ENCODE peak calls at places on chromosomes 3 and 15, in five cellular contexts. One of them, this sample, is unnamed.
A peak's percentile ranks its signal among the peaks of the same experiment; 100 is the strongest.

GRCh38 chr15:42547926-42548257 is 701 bp downstream of the LRRC57 start:
- DNase-seq in thoracic aorta: no peak
- DNase-seq in IMR-90: peak; percentile 55
- DNase-seq in mammary epithelial cell: no peak
- DNase-seq in hepatocyte: no peak
- DNase-seq in this sample: no peak

GRCh38 chr15:79130535-79131130 is 40.1 kb upstream of the RASGRF1 start:
- DNase-seq in hepatocyte: no peak
- DNase-seq in thoracic aorta: no peak
- DNase-seq in mammary epithelial cell: no peak
- DNase-seq in IMR-90: no peak
- DNase-seq in this sample: no peak

GRCh38 chr15:90002428-90002844 is 1.3 kb downstream of the ZNF710 start:
- DNase-seq in mammary epithelial cell: peak; percentile 56
- DNase-seq in thoracic aorta: no peak
- DNase-seq in IMR-90: peak; percentile 46
- DNase-seq in hepatocyte: peak; percentile 62
- DNase-seq in this sample: no peak

GRCh38 chr3:165837801-165838200 is 578 bp upstream of the BCHE start:
- DNase-seq in thoracic aorta: no peak
- DNase-seq in hepatocyte: no peak
- DNase-seq in mammary epithelial cell: no peak
- DNase-seq in IMR-90: no peak
- DNase-seq in this sample: no peak

GRCh38 chr3:23810342-23811116 is 4.8 kb downstream of the UBE2E1 start:
- DNase-seq in IMR-90: no peak
- DNase-seq in mammary epithelial cell: peak; percentile 19
- DNase-seq in hepatocyte: peak; percentile 74
- DNase-seq in thoracic aorta: no peak
- DNase-seq in this sample: no peak

GRCh38 chr3:120762575-120762974 is 20.0 kb downstream of the GTF2E1 start:
- DNase-seq in IMR-90: peak; percentile 68
- DNase-seq in thoracic aorta: no peak
- DNase-seq in mammary epithelial cell: no peak
- DNase-seq in hepatocyte: no peak
- DNase-seq in this sample: no peak

GRCh38 chr3:38549486-38549885 is 53.3 kb downstream of the EXOG start:
- DNase-seq in hepatocyte: no peak
- DNase-seq in thoracic aorta: no peak
- DNase-seq in IMR-90: no peak
- DNase-seq in mammary epithelial cell: no peak
- DNase-seq in this sample: no peak

GRCh38 chr15:100903191-100903590 is 16.0 kb upstream of the LRRK1 start:
- DNase-seq in hepatocyte: no peak
- DNase-seq in IMR-90: no peak
- DNase-seq in thoracic aorta: no peak
- DNase-seq in mammary epithelial cell: no peak
- DNase-seq in this sample: no peak

GRCh38 chr3:45441570-45442313 is 53.4 kb downstream of the LARS2 start:
- DNase-seq in hepatocyte: peak; percentile 34
- DNase-seq in IMR-90: no peak
- DNase-seq in mammary epithelial cell: no peak
- DNase-seq in thoracic aorta: no peak
- DNase-seq in this sample: no peak

GRCh38 chr3:11565072-11565471 is 78.6 kb downstream of the VGLL4 start:
- DNase-seq in IMR-90: no peak
- DNase-seq in thoracic aorta: no peak
- DNase-seq in mammary epithelial cell: no peak
- DNase-seq in hepatocyte: no peak
- DNase-seq in this sample: no peak

GRCh38 chr3:44342191-44342790 is 3.7 kb downstream of the TCAIM start:
- DNase-seq in IMR-90: peak; percentile 87
- DNase-seq in hepatocyte: peak; percentile 16
- DNase-seq in mammary epithelial cell: no peak
- DNase-seq in thoracic aorta: no peak
- DNase-seq in this sample: peak; percentile 41

GRCh38 chr15:55915221-55915620 is 78.2 kb downstream of the NEDD4 start:
- DNase-seq in IMR-90: no peak
- DNase-seq in mammary epithelial cell: no peak
- DNase-seq in thoracic aorta: no peak
- DNase-seq in hepatocyte: no peak
- DNase-seq in this sample: no peak

GRCh38 chr3:16112910-16113504 is 61.5 kb upstream of the GALNT15 start:
- DNase-seq in mammary epithelial cell: peak; percentile 21
- DNase-seq in IMR-90: peak; percentile 90
- DNase-seq in thoracic aorta: no peak
- DNase-seq in hepatocyte: no peak
- DNase-seq in this sample: peak; percentile 89

GRCh38 chr3:133840767-133841166 is 35.2 kb downstream of the SRPRB start:
- DNase-seq in hepatocyte: no peak
- DNase-seq in thoracic aorta: no peak
- DNase-seq in IMR-90: no peak
- DNase-seq in mammary epithelial cell: no peak
- DNase-seq in this sample: no peak

GRCh38 chr3:175392653-175393052 is 533.5 kb downstream of the NAALADL2 start:
- DNase-seq in mammary epithelial cell: no peak
- DNase-seq in hepatocyte: no peak
- DNase-seq in thoracic aorta: no peak
- DNase-seq in IMR-90: peak; percentile 61
- DNase-seq in this sample: peak; percentile 28

GRCh38 chr15:61393524-61393923 is 164.4 kb upstream of the RORA start:
- DNase-seq in hepatocyte: no peak
- DNase-seq in IMR-90: no peak
- DNase-seq in mammary epithelial cell: no peak
- DNase-seq in thoracic aorta: no peak
- DNase-seq in this sample: no peak

GRCh38 chr15:61401903-61402698 is 173.0 kb upstream of the RORA start:
- DNase-seq in IMR-90: no peak
- DNase-seq in mammary epithelial cell: no peak
- DNase-seq in hepatocyte: no peak
- DNase-seq in thoracic aorta: no peak
- DNase-seq in this sample: no peak

GRCh38 chr15:61398310-61398709 is 169.2 kb upstream of the RORA start:
- DNase-seq in mammary epithelial cell: no peak
- DNase-seq in hepatocyte: no peak
- DNase-seq in thoracic aorta: no peak
- DNase-seq in IMR-90: no peak
- DNase-seq in this sample: no peak

GRCh38 chr15:61393949-61394348 is 164.8 kb upstream of the RORA start:
- DNase-seq in hepatocyte: no peak
- DNase-seq in IMR-90: no peak
- DNase-seq in mammary epithelial cell: no peak
- DNase-seq in thoracic aorta: no peak
- DNase-seq in this sample: no peak

GRCh38 chr15:61396235-61396927 is 167.3 kb upstream of the RORA start:
- DNase-seq in hepatocyte: no peak
- DNase-seq in mammary epithelial cell: no peak
- DNase-seq in thoracic aorta: no peak
- DNase-seq in IMR-90: no peak
- DNase-seq in this sample: no peak
- H3K4me3 ChIP-seq in hepatocyte: no peak overlapping the region
- H3K4me3 ChIP-seq in mammary epithelial cell: no peak overlapping the region
- H3K4me3 ChIP-seq in thoracic aorta: no peak overlapping the region
- H3K4me3 ChIP-seq in IMR-90: no peak overlapping the region
- H3K4me3 ChIP-seq in this sample: no peak overlapping the region

DNA sequence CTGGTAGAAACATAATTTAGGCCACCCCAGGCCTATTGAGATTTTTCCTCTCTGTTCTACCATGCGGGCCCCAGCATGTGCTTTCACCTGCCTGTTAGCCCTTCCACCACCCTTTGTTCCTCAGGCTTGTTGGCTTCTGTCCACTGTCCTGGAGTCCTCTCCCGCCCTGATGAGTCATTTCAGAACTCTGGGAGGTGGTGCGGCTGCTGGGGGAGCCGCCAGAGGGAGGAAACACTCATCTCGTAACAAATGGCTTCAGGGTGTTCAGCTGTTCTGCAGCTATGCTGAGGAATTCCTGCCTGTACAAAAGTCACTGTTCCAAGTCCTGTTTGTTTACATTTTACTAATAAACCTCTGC is 36.3 kb downstream of the LRTM1 start:
- DNase-seq in hepatocyte: peak; percentile 94
- DNase-seq in thoracic aorta: peak; percentile 19
- DNase-seq in mammary epithelial cell: peak; percentile 97
- DNase-seq in IMR-90: peak; percentile 97
- DNase-seq in this sample: peak; percentile 83
- TF ChIP-seq CTCF in hepatocyte: peak; percentile 42
- TF ChIP-seq CTCF in thoracic aorta: no peak
- TF ChIP-seq CTCF in mammary epithelial cell: peak; percentile 57
- TF ChIP-seq CTCF in IMR-90: peak; percentile 60
- TF ChIP-seq CTCF in this sample: peak; percentile 79

DNA sequence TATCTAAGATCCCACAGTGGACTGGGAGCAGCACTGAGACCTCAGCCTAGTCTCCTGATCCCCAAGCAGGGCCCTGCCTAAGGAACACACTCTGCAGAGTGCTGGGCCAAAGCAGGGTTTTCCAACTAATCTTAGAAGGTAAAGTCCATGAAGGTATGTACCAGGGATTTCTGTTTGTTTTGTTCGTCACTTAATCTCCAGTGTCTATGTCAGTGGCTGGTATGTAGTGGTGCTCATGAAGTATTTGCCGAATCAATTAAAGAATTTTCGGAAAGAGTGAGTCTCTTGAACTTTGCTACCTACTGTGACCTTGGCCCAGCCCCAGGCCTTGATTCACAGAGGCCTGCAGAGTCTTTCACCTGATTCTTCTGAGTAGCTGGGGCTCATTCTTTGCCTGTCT is 1.7 kb downstream of the DUOX1 start:
- DNase-seq in mammary epithelial cell: no peak
- DNase-seq in hepatocyte: no peak
- DNase-seq in IMR-90: no peak
- DNase-seq in thoracic aorta: no peak
- DNase-seq in this sample: no peak
- H3K27ac ChIP-seq in mammary epithelial cell: no peak overlapping the region
- H3K27ac ChIP-seq in hepatocyte: peak overlapping the region; percentile 18
- H3K27ac ChIP-seq in IMR-90: no peak overlapping the region
- H3K27ac ChIP-seq in thoracic aorta: no peak overlapping the region
- H3K27ac ChIP-seq in this sample: no peak overlapping the region

GRCh38 chr15:48384616-48385015 is 53.4 kb downstream of the DUT start:
- DNase-seq in hepatocyte: no peak
- DNase-seq in mammary epithelial cell: peak; percentile 45
- DNase-seq in IMR-90: no peak
- DNase-seq in thoracic aorta: no peak
- DNase-seq in this sample: no peak

GRCh38 chr15:48380183-48380582 is 49.0 kb downstream of the DUT start:
- DNase-seq in thoracic aorta: no peak
- DNase-seq in IMR-90: no peak
- DNase-seq in hepatocyte: no peak
- DNase-seq in mammary epithelial cell: no peak
- DNase-seq in this sample: no peak

GRCh38 chr15:48385431-48385830 is 54.2 kb downstream of the DUT start:
- DNase-seq in hepatocyte: no peak
- DNase-seq in thoracic aorta: no peak
- DNase-seq in IMR-90: peak; percentile 96
- DNase-seq in mammary epithelial cell: no peak
- DNase-seq in this sample: peak; percentile 68

GRCh38 chr15:48385031-48385430 is 53.8 kb downstream of the DUT start:
- DNase-seq in mammary epithelial cell: no peak
- DNase-seq in thoracic aorta: no peak
- DNase-seq in hepatocyte: no peak
- DNase-seq in IMR-90: peak; percentile 43
- DNase-seq in this sample: no peak

DNA sequence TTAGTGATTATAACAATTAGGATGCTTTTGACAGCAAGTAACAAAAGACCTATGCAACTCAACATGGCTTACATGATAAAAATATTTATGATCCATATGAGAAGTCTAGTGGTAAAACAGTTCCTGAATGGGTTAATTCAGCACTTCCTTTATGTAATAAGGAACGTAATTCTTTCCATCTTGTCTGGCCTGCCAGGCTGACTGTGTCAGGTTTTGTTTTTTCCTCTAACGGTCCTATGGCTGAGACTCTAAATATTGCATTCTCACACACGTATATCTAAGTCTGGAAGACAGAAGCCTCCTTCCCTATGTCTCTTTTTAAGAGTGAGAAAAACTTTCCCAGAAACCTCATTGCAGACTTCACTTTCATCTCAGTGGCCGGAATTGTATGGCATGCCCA is 50.6 kb downstream of the DUT start:
- DNase-seq in hepatocyte: no peak
- DNase-seq in IMR-90: no peak
- DNase-seq in mammary epithelial cell: no peak
- DNase-seq in thoracic aorta: no peak
- DNase-seq in this sample: no peak
- H3K4me3 ChIP-seq in hepatocyte: no peak overlapping the region
- H3K4me3 ChIP-seq in IMR-90: no peak overlapping the region
- H3K4me3 ChIP-seq in mammary epithelial cell: no peak overlapping the region
- H3K4me3 ChIP-seq in thoracic aorta: no peak overlapping the region
- H3K4me3 ChIP-seq in this sample: no peak overlapping the region

GRCh38 chr3:108505811-108506210 is 4.6 kb downstream of the MYH15 start:
- DNase-seq in mammary epithelial cell: no peak
- DNase-seq in hepatocyte: no peak
- DNase-seq in thoracic aorta: no peak
- DNase-seq in IMR-90: no peak
- DNase-seq in this sample: no peak
- TF ChIP-seq CTCF in mammary epithelial cell: no peak
- TF ChIP-seq CTCF in hepatocyte: no peak
- TF ChIP-seq CTCF in thoracic aorta: no peak
- TF ChIP-seq CTCF in IMR-90: no peak
- TF ChIP-seq CTCF in this sample: no peak

GRCh38 chr3:151924753-151925152 is 51.3 kb downstream of the SUCNR1 start:
- DNase-seq in IMR-90: no peak
- DNase-seq in hepatocyte: no peak
- DNase-seq in mammary epithelial cell: no peak
- DNase-seq in thoracic aorta: no peak
- DNase-seq in this sample: no peak
- H3K27ac ChIP-seq in IMR-90: no peak overlapping the region
- H3K27ac ChIP-seq in hepatocyte: no peak overlapping the region
- H3K27ac ChIP-seq in mammary epithelial cell: no peak overlapping the region
- H3K27ac ChIP-seq in thoracic aorta: no peak overlapping the region
- H3K27ac ChIP-seq in this sample: no peak overlapping the region

GRCh38 chr15:43776101-43776717 is 557 bp downstream of the ELL3 start:
- DNase-seq in IMR-90: no peak
- DNase-seq in mammary epithelial cell: no peak
- DNase-seq in hepatocyte: peak; percentile 60
- DNase-seq in thoracic aorta: no peak
- DNase-seq in this sample: no peak

GRCh38 chr15:43777293-43777819 is 590 bp upstream of the ELL3 start:
- DNase-seq in mammary epithelial cell: no peak
- DNase-seq in thoracic aorta: no peak
- DNase-seq in IMR-90: peak; percentile 55
- DNase-seq in hepatocyte: peak; percentile 86
- DNase-seq in this sample: peak; percentile 49

GRCh38 chr15:43774062-43774461 is 2.7 kb downstream of the ELL3 start:
- DNase-seq in mammary epithelial cell: no peak
- DNase-seq in thoracic aorta: no peak
- DNase-seq in IMR-90: no peak
- DNase-seq in hepatocyte: no peak
- DNase-seq in this sample: no peak

GRCh38 chr15:43776718-43777292 is at the start of gene ELL3:
- DNase-seq in thoracic aorta: no peak
- DNase-seq in IMR-90: peak; percentile 59
- DNase-seq in hepatocyte: peak; percentile 85
- DNase-seq in mammary epithelial cell: peak; percentile 81
- DNase-seq in this sample: peak; percentile 47

GRCh38 chr15:43775411-43775965 is 1.3 kb downstream of the ELL3 start:
- DNase-seq in mammary epithelial cell: peak; percentile 71
- DNase-seq in IMR-90: peak; percentile 58
- DNase-seq in hepatocyte: peak; percentile 85
- DNase-seq in thoracic aorta: no peak
- DNase-seq in this sample: peak; percentile 35
- H3K4me3 ChIP-seq in mammary epithelial cell: no peak overlapping the region
- H3K4me3 ChIP-seq in IMR-90: no peak overlapping the region
- H3K4me3 ChIP-seq in hepatocyte: no peak overlapping the region
- H3K4me3 ChIP-seq in thoracic aorta: no peak overlapping the region
- H3K4me3 ChIP-seq in this sample: no peak overlapping the region

This sample was measured in brain microvascular endothelial cell.